ENCODE peak calls at places on chromosomes 1 and 21, in six cellular contexts. One of them, this sample, is unnamed.

GRCh38 chr1:96409087-96409486 is 312.5 kb upstream of the PTBP2 start:
- DNase-seq in AG04450: no peak
- DNase-seq in GM23338: no peak
- DNase-seq in RWPE2: no peak
- DNase-seq in psoas muscle: no peak
- DNase-seq in brain microvascular endothelial cell: no peak
- DNase-seq in this sample: no peak

GRCh38 chr1:24212376-24212775 is 25.3 kb upstream of the IFNLR1 start:
- DNase-seq in AG04450: no peak
- DNase-seq in GM23338: no peak
- DNase-seq in RWPE2: no peak
- DNase-seq in psoas muscle: no peak
- DNase-seq in brain microvascular endothelial cell: no peak
- DNase-seq in this sample: no peak

GRCh38 chr1:16011936-16012589 is 5.8 kb downstream of the HSPB7 start:
- DNase-seq in AG04450: no peak
- DNase-seq in GM23338: no peak
- DNase-seq in RWPE2: no peak
- DNase-seq in psoas muscle: no peak
- DNase-seq in brain microvascular endothelial cell: no peak
- DNase-seq in this sample: no peak

GRCh38 chr21:31599563-31599962 is 59.9 kb upstream of the SOD1 start:
- DNase-seq in AG04450: no peak
- DNase-seq in GM23338: no peak
- DNase-seq in RWPE2: no peak
- DNase-seq in psoas muscle: no peak
- DNase-seq in brain microvascular endothelial cell: no peak
- DNase-seq in this sample: no peak

GRCh38 chr1:233269656-233270055 is 25.9 kb downstream of the PCNX2 start:
- DNase-seq in AG04450: peak
- DNase-seq in GM23338: no peak
- DNase-seq in RWPE2: no peak
- DNase-seq in psoas muscle: no peak
- DNase-seq in brain microvascular endothelial cell: peak
- DNase-seq in this sample: no peak

GRCh38 chr21:46002841-46003574 is 21.4 kb downstream of the COL6A1 start:
- DNase-seq in AG04450: no peak
- DNase-seq in GM23338: no peak
- DNase-seq in RWPE2: peak
- DNase-seq in psoas muscle: no peak
- DNase-seq in brain microvascular endothelial cell: no peak
- DNase-seq in this sample: peak

GRCh38 chr1:48121951-48122350 is 100.6 kb upstream of the SLC5A9 start:
- DNase-seq in AG04450: no peak
- DNase-seq in GM23338: no peak
- DNase-seq in RWPE2: no peak
- DNase-seq in psoas muscle: no peak
- DNase-seq in brain microvascular endothelial cell: no peak
- DNase-seq in this sample: no peak

GRCh38 chr1:25922633-25923567 is 16.7 kb upstream of the STMN1 start:
- DNase-seq in AG04450: no peak
- DNase-seq in GM23338: peak
- DNase-seq in RWPE2: no peak
- DNase-seq in psoas muscle: peak
- DNase-seq in brain microvascular endothelial cell: peak
- DNase-seq in this sample: peak

GRCh38 chr1:53047737-53048344 is 14.2 kb upstream of the PODN start:
- DNase-seq in AG04450: peak
- DNase-seq in GM23338: no peak
- DNase-seq in RWPE2: no peak
- DNase-seq in psoas muscle: no peak
- DNase-seq in brain microvascular endothelial cell: peak
- DNase-seq in this sample: no peak

GRCh38 chr1:185368913-185369491 is 52.0 kb upstream of the IVNS1ABP start:
- DNase-seq in AG04450: no peak
- DNase-seq in GM23338: no peak
- DNase-seq in RWPE2: no peak
- DNase-seq in psoas muscle: no peak
- DNase-seq in brain microvascular endothelial cell: no peak
- DNase-seq in this sample: no peak

GRCh38 chr1:94247146-94248094 is 10.0 kb upstream of the ARHGAP29 start:
- DNase-seq in AG04450: no peak
- DNase-seq in GM23338: peak
- DNase-seq in RWPE2: peak
- DNase-seq in psoas muscle: peak
- DNase-seq in brain microvascular endothelial cell: peak
- DNase-seq in this sample: peak

GRCh38 chr1:23625459-23625858 is 66.1 kb upstream of the RPL11 start:
- DNase-seq in AG04450: no peak
- DNase-seq in GM23338: no peak
- DNase-seq in RWPE2: no peak
- DNase-seq in psoas muscle: no peak
- DNase-seq in brain microvascular endothelial cell: no peak
- DNase-seq in this sample: no peak

GRCh38 chr1:50699795-50700194 is 260.3 kb downstream of the FAF1 start:
- DNase-seq in AG04450: no peak
- DNase-seq in GM23338: no peak
- DNase-seq in RWPE2: no peak
- DNase-seq in psoas muscle: no peak
- DNase-seq in brain microvascular endothelial cell: no peak
- DNase-seq in this sample: no peak

GRCh38 chr1:53343831-53344668 is 16.2 kb upstream of the LRP8 start:
- DNase-seq in AG04450: no peak
- DNase-seq in GM23338: no peak
- DNase-seq in RWPE2: peak
- DNase-seq in psoas muscle: no peak
- DNase-seq in brain microvascular endothelial cell: no peak
- DNase-seq in this sample: peak

GRCh38 chr1:210441028-210441427 is 112.3 kb downstream of the HHAT start:
- DNase-seq in AG04450: no peak
- DNase-seq in GM23338: no peak
- DNase-seq in RWPE2: no peak
- DNase-seq in psoas muscle: no peak
- DNase-seq in brain microvascular endothelial cell: no peak
- DNase-seq in this sample: no peak

GRCh38 chr1:199551967-199552565 is 475.4 kb upstream of the NR5A2 start:
- DNase-seq in AG04450: peak
- DNase-seq in GM23338: peak
- DNase-seq in RWPE2: no peak
- DNase-seq in psoas muscle: no peak
- DNase-seq in brain microvascular endothelial cell: peak
- DNase-seq in this sample: no peak

GRCh38 chr1:7178741-7179140 is 393.5 kb downstream of the CAMTA1 start:
- DNase-seq in AG04450: no peak
- DNase-seq in GM23338: no peak
- DNase-seq in RWPE2: no peak
- DNase-seq in psoas muscle: no peak
- DNase-seq in brain microvascular endothelial cell: no peak
- DNase-seq in this sample: no peak

GRCh38 chr1:78519446-78519845 is 28.7 kb downstream of the PTGFR start:
- DNase-seq in AG04450: peak
- DNase-seq in GM23338: no peak
- DNase-seq in RWPE2: no peak
- DNase-seq in psoas muscle: no peak
- DNase-seq in brain microvascular endothelial cell: no peak
- DNase-seq in this sample: no peak

GRCh38 chr1:39213511-39214002 is 9.1 kb downstream of the MACF1 start:
- DNase-seq in AG04450: no peak
- DNase-seq in GM23338: no peak
- DNase-seq in RWPE2: no peak
- DNase-seq in psoas muscle: no peak
- DNase-seq in brain microvascular endothelial cell: peak
- DNase-seq in this sample: no peak

GRCh38 chr21:42058631-42059111 is 12.4 kb upstream of the UMODL1 start:
- DNase-seq in AG04450: no peak
- DNase-seq in GM23338: no peak
- DNase-seq in RWPE2: no peak
- DNase-seq in psoas muscle: no peak
- DNase-seq in brain microvascular endothelial cell: no peak
- DNase-seq in this sample: peak

DNA sequence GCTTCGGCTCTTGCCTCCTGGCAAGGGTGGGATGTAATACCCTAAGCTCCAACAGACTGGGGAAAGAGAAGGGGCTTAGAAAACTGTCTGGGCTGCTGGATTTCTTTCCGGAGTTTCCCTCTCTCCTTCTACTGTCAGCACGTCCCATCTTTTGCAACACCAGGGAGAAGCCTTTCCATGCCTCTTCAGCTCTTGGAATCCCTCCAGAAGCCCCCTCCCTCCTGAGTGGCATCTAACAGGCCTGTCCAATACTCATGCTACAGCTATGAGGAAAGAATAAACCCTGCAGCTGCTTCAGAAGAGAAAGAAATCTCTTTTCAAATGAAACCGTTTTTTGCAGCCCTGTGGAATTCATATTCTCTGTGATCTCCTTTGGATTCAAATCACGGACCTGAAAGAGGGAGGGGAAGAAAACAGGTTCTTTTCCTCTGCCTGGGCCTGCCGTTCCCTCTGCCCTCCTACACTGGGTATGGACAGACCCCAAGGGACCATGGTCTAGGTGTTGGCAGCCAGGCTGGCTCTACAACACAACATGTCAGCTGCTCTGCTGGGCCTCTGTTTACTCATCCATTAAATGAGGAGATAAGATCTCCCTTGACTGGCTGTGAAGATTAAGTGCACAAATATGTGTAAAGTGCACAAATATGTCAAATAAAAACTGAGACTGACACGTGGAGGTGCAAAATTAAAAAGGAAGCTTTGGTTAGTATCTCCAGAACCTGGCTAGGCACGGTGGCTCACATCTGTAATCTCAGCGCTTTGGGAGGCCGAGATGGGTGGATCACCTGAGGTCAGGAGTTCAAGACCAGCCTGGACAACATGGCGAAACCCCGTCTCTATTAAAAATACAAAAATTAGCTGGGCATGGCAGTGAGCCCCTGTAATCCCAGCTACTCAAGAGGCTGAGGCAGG is 6.0 kb upstream of the CAPN2 start:
- DNase-seq in AG04450: peak
- DNase-seq in GM23338: no peak
- DNase-seq in RWPE2: no peak
- DNase-seq in psoas muscle: no peak
- DNase-seq in brain microvascular endothelial cell: peak
- DNase-seq in this sample: no peak
- H3K27ac ChIP-seq in AG04450: peak
- H3K27ac ChIP-seq in GM23338: no peak
- H3K27ac ChIP-seq in RWPE2: peak
- H3K27ac ChIP-seq in psoas muscle: peak
- H3K27ac ChIP-seq in brain microvascular endothelial cell: peak
- H3K27ac ChIP-seq in this sample: peak

GRCh38 chr1:202580604-202581003 is 129.7 kb downstream of the SYT2 start:
- DNase-seq in AG04450: no peak
- DNase-seq in GM23338: no peak
- DNase-seq in RWPE2: no peak
- DNase-seq in psoas muscle: no peak
- DNase-seq in brain microvascular endothelial cell: no peak
- DNase-seq in this sample: no peak

GRCh38 chr1:202577381-202577780 is 132.9 kb downstream of the SYT2 start:
- DNase-seq in AG04450: no peak
- DNase-seq in GM23338: peak
- DNase-seq in RWPE2: no peak
- DNase-seq in psoas muscle: no peak
- DNase-seq in brain microvascular endothelial cell: no peak
- DNase-seq in this sample: no peak

GRCh38 chr1:202578001-202578500 is 132.2 kb downstream of the SYT2 start:
- DNase-seq in AG04450: peak
- DNase-seq in GM23338: peak
- DNase-seq in RWPE2: no peak
- DNase-seq in psoas muscle: no peak
- DNase-seq in brain microvascular endothelial cell: no peak
- DNase-seq in this sample: no peak

GRCh38 chr1:202578565-202578964 is 131.7 kb downstream of the SYT2 start:
- DNase-seq in AG04450: no peak
- DNase-seq in GM23338: no peak
- DNase-seq in RWPE2: no peak
- DNase-seq in psoas muscle: no peak
- DNase-seq in brain microvascular endothelial cell: no peak
- DNase-seq in this sample: no peak

GRCh38 chr1:202579806-202580205 is 130.4 kb downstream of the SYT2 start:
- DNase-seq in AG04450: peak
- DNase-seq in GM23338: no peak
- DNase-seq in RWPE2: no peak
- DNase-seq in psoas muscle: no peak
- DNase-seq in brain microvascular endothelial cell: peak
- DNase-seq in this sample: no peak
- H3K27ac ChIP-seq in AG04450: peak
- H3K27ac ChIP-seq in GM23338: no peak
- H3K27ac ChIP-seq in RWPE2: peak
- H3K27ac ChIP-seq in psoas muscle: peak
- H3K27ac ChIP-seq in brain microvascular endothelial cell: peak
- H3K27ac ChIP-seq in this sample: peak

DNA sequence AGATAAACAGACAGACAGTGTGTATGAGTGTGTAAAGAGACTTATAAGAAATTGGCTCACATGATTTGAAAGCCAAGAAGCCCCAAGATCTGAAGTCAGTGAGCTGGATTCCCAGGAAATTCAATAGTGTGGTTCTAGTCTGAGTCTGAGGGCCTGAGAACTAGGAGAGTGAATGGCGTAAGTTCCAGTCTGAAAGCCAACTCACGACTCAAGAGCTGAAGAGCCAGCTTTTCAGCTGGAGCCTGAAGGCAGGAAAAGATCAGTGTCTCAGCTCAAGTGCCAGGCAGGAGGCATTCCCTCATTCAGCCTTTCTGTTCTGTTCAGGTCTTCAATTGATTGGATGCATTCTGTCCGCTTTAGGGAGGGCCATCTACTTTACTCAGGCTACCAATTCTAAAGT is 257.2 kb downstream of the PLPP3 start:
- DNase-seq in AG04450: no peak
- DNase-seq in GM23338: peak
- DNase-seq in RWPE2: no peak
- DNase-seq in psoas muscle: no peak
- DNase-seq in brain microvascular endothelial cell: no peak
- DNase-seq in this sample: no peak
- H3K27ac ChIP-seq in AG04450: no peak
- H3K27ac ChIP-seq in GM23338: no peak
- H3K27ac ChIP-seq in RWPE2: no peak
- H3K27ac ChIP-seq in psoas muscle: peak
- H3K27ac ChIP-seq in brain microvascular endothelial cell: no peak
- H3K27ac ChIP-seq in this sample: no peak

GRCh38 chr1:9251501-9251900 is 16.9 kb downstream of the H6PD start:
- DNase-seq in AG04450: no peak
- DNase-seq in GM23338: no peak
- DNase-seq in RWPE2: no peak
- DNase-seq in psoas muscle: peak
- DNase-seq in brain microvascular endothelial cell: no peak
- DNase-seq in this sample: no peak

GRCh38 chr1:9252999-9253398 is 18.4 kb downstream of the H6PD start:
- DNase-seq in AG04450: no peak
- DNase-seq in GM23338: peak
- DNase-seq in RWPE2: no peak
- DNase-seq in psoas muscle: no peak
- DNase-seq in brain microvascular endothelial cell: no peak
- DNase-seq in this sample: peak

GRCh38 chr1:9256332-9256731 is 21.8 kb downstream of the H6PD start:
- DNase-seq in AG04450: no peak
- DNase-seq in GM23338: no peak
- DNase-seq in RWPE2: no peak
- DNase-seq in psoas muscle: no peak
- DNase-seq in brain microvascular endothelial cell: no peak
- DNase-seq in this sample: peak

GRCh38 chr1:9250586-9251381 is 16.2 kb downstream of the H6PD start:
- DNase-seq in AG04450: no peak
- DNase-seq in GM23338: peak
- DNase-seq in RWPE2: no peak
- DNase-seq in psoas muscle: peak
- DNase-seq in brain microvascular endothelial cell: peak
- DNase-seq in this sample: no peak

GRCh38 chr1:9253706-9254105 is 19.1 kb downstream of the H6PD start:
- DNase-seq in AG04450: no peak
- DNase-seq in GM23338: no peak
- DNase-seq in RWPE2: no peak
- DNase-seq in psoas muscle: no peak
- DNase-seq in brain microvascular endothelial cell: peak
- DNase-seq in this sample: no peak
- H3K27ac ChIP-seq in AG04450: no peak
- H3K27ac ChIP-seq in GM23338: peak
- H3K27ac ChIP-seq in RWPE2: no peak
- H3K27ac ChIP-seq in psoas muscle: peak
- H3K27ac ChIP-seq in brain microvascular endothelial cell: no peak
- H3K27ac ChIP-seq in this sample: no peak

This sample was measured in aorta.